ENCODE peak calls at places on chromosomes 12 and 14, in nine cellular contexts. One of them, this sample, is unnamed.

GRCh38 chr14:23894687-23895419 is 58.7 kb upstream of the DHRS4 start:
- DNase-seq in CD4-positive, alpha-beta memory T cell: no peak
- DNase-seq in CD4-positive, alpha-beta T cell: no peak
- DNase-seq in A549: no peak
- DNase-seq in colonic mucosa: no peak
- DNase-seq in CD8-positive, alpha-beta T cell: no peak
- DNase-seq in WERI-Rb-1: no peak
- DNase-seq in psoas muscle: no peak
- DNase-seq in cardiac muscle cell: no peak
- DNase-seq in this sample: no peak

GRCh38 chr14:77024171-77024627 is 4.3 kb downstream of the IRF2BPL start:
- DNase-seq in CD4-positive, alpha-beta memory T cell: peak; percentile 84
- DNase-seq in CD4-positive, alpha-beta T cell: peak; percentile 70
- DNase-seq in A549: no peak
- DNase-seq in colonic mucosa: peak; percentile 75
- DNase-seq in CD8-positive, alpha-beta T cell: peak; percentile 14
- DNase-seq in WERI-Rb-1: no peak
- DNase-seq in psoas muscle: no peak
- DNase-seq in cardiac muscle cell: peak; percentile 85
- DNase-seq in this sample: no peak

GRCh38 chr14:91888641-91889476 is 21.5 kb upstream of the TC2N start:
- DNase-seq in CD4-positive, alpha-beta memory T cell: no peak
- DNase-seq in CD4-positive, alpha-beta T cell: no peak
- DNase-seq in A549: no peak
- DNase-seq in colonic mucosa: no peak
- DNase-seq in CD8-positive, alpha-beta T cell: no peak
- DNase-seq in WERI-Rb-1: peak; percentile 57
- DNase-seq in psoas muscle: no peak
- DNase-seq in cardiac muscle cell: no peak
- DNase-seq in this sample: no peak

GRCh38 chr12:121432740-121433476 is 33.0 kb downstream of the RNF34 start:
- DNase-seq in CD4-positive, alpha-beta memory T cell: peak; percentile 22
- DNase-seq in CD4-positive, alpha-beta T cell: no peak
- DNase-seq in A549: no peak
- DNase-seq in colonic mucosa: no peak
- DNase-seq in CD8-positive, alpha-beta T cell: no peak
- DNase-seq in WERI-Rb-1: no peak
- DNase-seq in psoas muscle: no peak
- DNase-seq in cardiac muscle cell: no peak
- DNase-seq in this sample: no peak

GRCh38 chr12:107223816-107224215 is 130.5 kb upstream of the CRY1 start:
- DNase-seq in CD4-positive, alpha-beta memory T cell: no peak
- DNase-seq in CD4-positive, alpha-beta T cell: no peak
- DNase-seq in A549: no peak
- DNase-seq in colonic mucosa: no peak
- DNase-seq in CD8-positive, alpha-beta T cell: no peak
- DNase-seq in WERI-Rb-1: peak; percentile 18
- DNase-seq in psoas muscle: no peak
- DNase-seq in cardiac muscle cell: no peak
- DNase-seq in this sample: no peak

GRCh38 chr12:130420071-130420470 is 82.4 kb downstream of the PIWIL1 start:
- DNase-seq in CD4-positive, alpha-beta memory T cell: no peak
- DNase-seq in CD4-positive, alpha-beta T cell: no peak
- DNase-seq in A549: no peak
- DNase-seq in colonic mucosa: no peak
- DNase-seq in CD8-positive, alpha-beta T cell: no peak
- DNase-seq in WERI-Rb-1: no peak
- DNase-seq in psoas muscle: no peak
- DNase-seq in cardiac muscle cell: no peak
- DNase-seq in this sample: no peak

GRCh38 chr14:50616275-50616674 is 51.8 kb downstream of the SAV1 start:
- DNase-seq in CD4-positive, alpha-beta memory T cell: no peak
- DNase-seq in CD4-positive, alpha-beta T cell: no peak
- DNase-seq in A549: no peak
- DNase-seq in colonic mucosa: no peak
- DNase-seq in CD8-positive, alpha-beta T cell: no peak
- DNase-seq in WERI-Rb-1: no peak
- DNase-seq in psoas muscle: no peak
- DNase-seq in cardiac muscle cell: no peak
- DNase-seq in this sample: no peak

GRCh38 chr12:182381-182883 is 31.5 kb downstream of the SLC6A12 start:
- DNase-seq in CD4-positive, alpha-beta memory T cell: no peak
- DNase-seq in CD4-positive, alpha-beta T cell: no peak
- DNase-seq in A549: peak; percentile 67
- DNase-seq in colonic mucosa: no peak
- DNase-seq in CD8-positive, alpha-beta T cell: no peak
- DNase-seq in WERI-Rb-1: no peak
- DNase-seq in psoas muscle: no peak
- DNase-seq in cardiac muscle cell: no peak
- DNase-seq in this sample: peak; percentile 50

GRCh38 chr12:76199808-76200207 is 115.3 kb upstream of the NAP1L1 start:
- DNase-seq in CD4-positive, alpha-beta memory T cell: no peak
- DNase-seq in CD4-positive, alpha-beta T cell: no peak
- DNase-seq in A549: no peak
- DNase-seq in colonic mucosa: no peak
- DNase-seq in CD8-positive, alpha-beta T cell: no peak
- DNase-seq in WERI-Rb-1: no peak
- DNase-seq in psoas muscle: no peak
- DNase-seq in cardiac muscle cell: no peak
- DNase-seq in this sample: no peak

GRCh38 chr12:79634957-79635471 is 55.8 kb downstream of the PAWR start:
- DNase-seq in CD4-positive, alpha-beta memory T cell: no peak
- DNase-seq in CD4-positive, alpha-beta T cell: no peak
- DNase-seq in A549: no peak
- DNase-seq in colonic mucosa: no peak
- DNase-seq in CD8-positive, alpha-beta T cell: no peak
- DNase-seq in WERI-Rb-1: no peak
- DNase-seq in psoas muscle: no peak
- DNase-seq in cardiac muscle cell: no peak
- DNase-seq in this sample: peak; percentile 27

GRCh38 chr14:106318700-106319099 is 792.3 kb downstream of the TMEM121 start:
- DNase-seq in CD4-positive, alpha-beta memory T cell: peak; percentile 61
- DNase-seq in CD4-positive, alpha-beta T cell: peak; percentile 65
- DNase-seq in A549: no peak
- DNase-seq in colonic mucosa: no peak
- DNase-seq in CD8-positive, alpha-beta T cell: no peak
- DNase-seq in WERI-Rb-1: no peak
- DNase-seq in psoas muscle: no peak
- DNase-seq in cardiac muscle cell: no peak
- DNase-seq in this sample: no peak

GRCh38 chr12:47307680-47308399 is 228.1 kb upstream of the AMIGO2 start:
- DNase-seq in CD4-positive, alpha-beta memory T cell: peak; percentile 66
- DNase-seq in CD4-positive, alpha-beta T cell: no peak
- DNase-seq in A549: peak; percentile 49
- DNase-seq in colonic mucosa: peak; percentile 36
- DNase-seq in CD8-positive, alpha-beta T cell: peak; percentile 21
- DNase-seq in WERI-Rb-1: peak; percentile 18
- DNase-seq in psoas muscle: no peak
- DNase-seq in cardiac muscle cell: peak; percentile 64
- DNase-seq in this sample: peak; percentile 3

GRCh38 chr12:41992029-41992428 is 152.6 kb downstream of the GXYLT1 start:
- DNase-seq in CD4-positive, alpha-beta memory T cell: no peak
- DNase-seq in CD4-positive, alpha-beta T cell: no peak
- DNase-seq in A549: peak; percentile 19
- DNase-seq in colonic mucosa: no peak
- DNase-seq in CD8-positive, alpha-beta T cell: no peak
- DNase-seq in WERI-Rb-1: no peak
- DNase-seq in psoas muscle: no peak
- DNase-seq in cardiac muscle cell: no peak
- DNase-seq in this sample: no peak

GRCh38 chr14:77250927-77251326 is 20.1 kb downstream of the NGB start:
- DNase-seq in CD4-positive, alpha-beta memory T cell: no peak
- DNase-seq in CD4-positive, alpha-beta T cell: no peak
- DNase-seq in A549: no peak
- DNase-seq in colonic mucosa: no peak
- DNase-seq in CD8-positive, alpha-beta T cell: no peak
- DNase-seq in WERI-Rb-1: no peak
- DNase-seq in psoas muscle: no peak
- DNase-seq in cardiac muscle cell: no peak
- DNase-seq in this sample: no peak

GRCh38 chr12:93476555-93476954 is 9.2 kb downstream of the MRPL42 start:
- DNase-seq in CD4-positive, alpha-beta memory T cell: no peak
- DNase-seq in CD4-positive, alpha-beta T cell: no peak
- DNase-seq in A549: no peak
- DNase-seq in colonic mucosa: no peak
- DNase-seq in CD8-positive, alpha-beta T cell: no peak
- DNase-seq in WERI-Rb-1: no peak
- DNase-seq in psoas muscle: no peak
- DNase-seq in cardiac muscle cell: no peak
- DNase-seq in this sample: no peak
- H3K27ac ChIP-seq in CD4-positive, alpha-beta memory T cell: no peak overlapping the region
- H3K27ac ChIP-seq in CD4-positive, alpha-beta T cell: no peak overlapping the region
- H3K27ac ChIP-seq in A549: no peak overlapping the region
- H3K27ac ChIP-seq in colonic mucosa: no peak overlapping the region
- H3K27ac ChIP-seq in CD8-positive, alpha-beta T cell: no peak overlapping the region
- H3K27ac ChIP-seq in WERI-Rb-1: no peak overlapping the region
- H3K27ac ChIP-seq in psoas muscle: no peak overlapping the region
- H3K27ac ChIP-seq in cardiac muscle cell: no peak overlapping the region
- H3K27ac ChIP-seq in this sample: no peak overlapping the region

DNA sequence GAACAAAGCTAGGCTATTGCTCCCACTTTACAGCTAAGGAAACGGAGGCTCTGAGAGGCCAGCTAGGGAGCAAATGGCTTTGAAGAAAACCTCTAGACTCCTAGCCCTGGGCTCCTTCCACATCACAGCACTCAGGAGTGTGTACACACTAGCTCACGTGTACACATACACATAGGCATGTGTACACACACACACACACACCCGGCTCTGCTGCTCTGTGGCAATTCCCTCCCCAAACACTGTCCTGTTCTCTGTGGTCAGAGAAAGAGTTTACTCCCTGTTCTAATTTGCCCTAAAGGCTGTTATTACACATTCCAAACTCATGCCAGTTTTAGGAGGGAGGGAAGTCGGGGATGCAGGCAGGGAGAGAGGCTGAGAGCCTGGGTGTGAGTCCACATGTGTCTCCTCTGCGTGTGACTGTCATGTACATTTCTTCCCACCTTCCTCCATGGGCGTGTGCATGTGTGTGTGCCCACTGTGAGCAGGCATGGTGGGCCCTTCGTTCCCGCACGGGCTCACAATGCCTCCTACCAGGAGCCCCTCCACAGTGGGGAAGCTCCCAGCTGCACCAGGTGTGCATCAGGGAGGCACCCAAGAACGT is 14.2 kb downstream of the TRPV4 start:
- DNase-seq in CD4-positive, alpha-beta memory T cell: no peak
- DNase-seq in CD4-positive, alpha-beta T cell: no peak
- DNase-seq in A549: no peak
- DNase-seq in colonic mucosa: no peak
- DNase-seq in CD8-positive, alpha-beta T cell: no peak
- DNase-seq in WERI-Rb-1: no peak
- DNase-seq in psoas muscle: no peak
- DNase-seq in cardiac muscle cell: no peak
- DNase-seq in this sample: peak; percentile 76
- H3K27ac ChIP-seq in CD4-positive, alpha-beta memory T cell: no peak overlapping the region
- H3K27ac ChIP-seq in CD4-positive, alpha-beta T cell: no peak overlapping the region
- H3K27ac ChIP-seq in A549: no peak overlapping the region
- H3K27ac ChIP-seq in colonic mucosa: no peak overlapping the region
- H3K27ac ChIP-seq in CD8-positive, alpha-beta T cell: no peak overlapping the region
- H3K27ac ChIP-seq in WERI-Rb-1: peak overlapping the region; percentile 88
- H3K27ac ChIP-seq in psoas muscle: no peak overlapping the region
- H3K27ac ChIP-seq in cardiac muscle cell: no peak overlapping the region
- H3K27ac ChIP-seq in this sample: peak overlapping the region; percentile 12

GRCh38 chr12:54405573-54405972 is 13.5 kb downstream of the ITGA5 start:
- DNase-seq in CD4-positive, alpha-beta memory T cell: peak; percentile 25
- DNase-seq in CD4-positive, alpha-beta T cell: no peak
- DNase-seq in A549: no peak
- DNase-seq in colonic mucosa: no peak
- DNase-seq in CD8-positive, alpha-beta T cell: no peak
- DNase-seq in WERI-Rb-1: no peak
- DNase-seq in psoas muscle: no peak
- DNase-seq in cardiac muscle cell: no peak
- DNase-seq in this sample: no peak
- H3K27ac ChIP-seq in CD4-positive, alpha-beta memory T cell: no peak overlapping the region
- H3K27ac ChIP-seq in CD4-positive, alpha-beta T cell: no peak overlapping the region
- H3K27ac ChIP-seq in A549: no peak overlapping the region
- H3K27ac ChIP-seq in colonic mucosa: no peak overlapping the region
- H3K27ac ChIP-seq in CD8-positive, alpha-beta T cell: no peak overlapping the region
- H3K27ac ChIP-seq in WERI-Rb-1: no peak overlapping the region
- H3K27ac ChIP-seq in psoas muscle: no peak overlapping the region
- H3K27ac ChIP-seq in cardiac muscle cell: no peak overlapping the region
- H3K27ac ChIP-seq in this sample: no peak overlapping the region

GRCh38 chr12:68236421-68237059 is 10.9 kb upstream of the IL26 start:
- DNase-seq in CD4-positive, alpha-beta memory T cell: peak; percentile 50
- DNase-seq in CD4-positive, alpha-beta T cell: peak; percentile 42
- DNase-seq in A549: peak; percentile 28
- DNase-seq in colonic mucosa: no peak
- DNase-seq in CD8-positive, alpha-beta T cell: no peak
- DNase-seq in WERI-Rb-1: no peak
- DNase-seq in psoas muscle: no peak
- DNase-seq in cardiac muscle cell: no peak
- DNase-seq in this sample: no peak
- H3K27ac ChIP-seq in CD4-positive, alpha-beta memory T cell: peak overlapping the region; percentile 57
- H3K27ac ChIP-seq in CD4-positive, alpha-beta T cell: peak overlapping the region; percentile 0
- H3K27ac ChIP-seq in A549: peak overlapping the region; percentile 15
- H3K27ac ChIP-seq in colonic mucosa: no peak overlapping the region
- H3K27ac ChIP-seq in CD8-positive, alpha-beta T cell: peak overlapping the region; percentile 23
- H3K27ac ChIP-seq in WERI-Rb-1: no peak overlapping the region
- H3K27ac ChIP-seq in psoas muscle: no peak overlapping the region
- H3K27ac ChIP-seq in cardiac muscle cell: peak overlapping the region; percentile 84
- H3K27ac ChIP-seq in this sample: no peak overlapping the region

GRCh38 chr14:69887740-69888657 is 8.8 kb downstream of the SMOC1 start:
- DNase-seq in CD4-positive, alpha-beta memory T cell: no peak
- DNase-seq in CD4-positive, alpha-beta T cell: no peak
- DNase-seq in A549: no peak
- DNase-seq in colonic mucosa: no peak
- DNase-seq in CD8-positive, alpha-beta T cell: no peak
- DNase-seq in WERI-Rb-1: no peak
- DNase-seq in psoas muscle: no peak
- DNase-seq in cardiac muscle cell: no peak
- DNase-seq in this sample: no peak
- H3K27ac ChIP-seq in CD4-positive, alpha-beta memory T cell: no peak overlapping the region
- H3K27ac ChIP-seq in CD4-positive, alpha-beta T cell: no peak overlapping the region
- H3K27ac ChIP-seq in A549: peak overlapping the region; percentile 55
- H3K27ac ChIP-seq in colonic mucosa: no peak overlapping the region
- H3K27ac ChIP-seq in CD8-positive, alpha-beta T cell: no peak overlapping the region
- H3K27ac ChIP-seq in WERI-Rb-1: no peak overlapping the region
- H3K27ac ChIP-seq in psoas muscle: peak overlapping the region; percentile 31
- H3K27ac ChIP-seq in cardiac muscle cell: no peak overlapping the region
- H3K27ac ChIP-seq in this sample: peak overlapping the region; percentile 54

This sample was measured in epithelial cell of prostate.